ENCODE peak calls at places on chromosomes 5 and 9, in five cellular contexts. One of them, this sample, is unnamed.

GRCh38 chr9:130106860-130107848 is 53.4 kb downstream of the GPR107 start:
- DNase-seq in Caco-2: peak; percentile 75
- DNase-seq in dorsolateral prefrontal cortex: peak; percentile 89
- DNase-seq in CD4-positive, alpha-beta memory T cell: peak; percentile 77
- DNase-seq in heart left ventricle: peak; percentile 91
- DNase-seq in this sample: peak; percentile 89

GRCh38 chr9:114995681-114996221 is 65.4 kb upstream of the TNFSF8 start:
- DNase-seq in Caco-2: no peak
- DNase-seq in dorsolateral prefrontal cortex: no peak
- DNase-seq in CD4-positive, alpha-beta memory T cell: no peak
- DNase-seq in heart left ventricle: peak; percentile 50
- DNase-seq in this sample: no peak

GRCh38 chr5:8034852-8035251 is 165.9 kb downstream of the MTRR start:
- DNase-seq in Caco-2: no peak
- DNase-seq in dorsolateral prefrontal cortex: no peak
- DNase-seq in CD4-positive, alpha-beta memory T cell: no peak
- DNase-seq in heart left ventricle: no peak
- DNase-seq in this sample: no peak

GRCh38 chr5:149924481-149924880 is 20.1 kb downstream of the PDE6A start:
- DNase-seq in Caco-2: no peak
- DNase-seq in dorsolateral prefrontal cortex: no peak
- DNase-seq in CD4-positive, alpha-beta memory T cell: no peak
- DNase-seq in heart left ventricle: no peak
- DNase-seq in this sample: no peak

GRCh38 chr5:40550481-40550880 is 129.2 kb upstream of the PTGER4 start:
- DNase-seq in Caco-2: no peak
- DNase-seq in dorsolateral prefrontal cortex: no peak
- DNase-seq in CD4-positive, alpha-beta memory T cell: no peak
- DNase-seq in heart left ventricle: no peak
- DNase-seq in this sample: no peak

GRCh38 chr9:5784526-5785315 is 48.2 kb downstream of the ERMP1 start:
- DNase-seq in Caco-2: no peak
- DNase-seq in dorsolateral prefrontal cortex: no peak
- DNase-seq in CD4-positive, alpha-beta memory T cell: no peak
- DNase-seq in heart left ventricle: no peak
- DNase-seq in this sample: no peak

GRCh38 chr9:130642926-130643325 is 21.5 kb upstream of the PRDM12 start:
- DNase-seq in Caco-2: no peak
- DNase-seq in dorsolateral prefrontal cortex: no peak
- DNase-seq in CD4-positive, alpha-beta memory T cell: no peak
- DNase-seq in heart left ventricle: no peak
- DNase-seq in this sample: no peak

GRCh38 chr5:16690243-16690839 is 73.5 kb upstream of the RETREG1 start:
- DNase-seq in Caco-2: peak; percentile 76
- DNase-seq in dorsolateral prefrontal cortex: no peak
- DNase-seq in CD4-positive, alpha-beta memory T cell: no peak
- DNase-seq in heart left ventricle: no peak
- DNase-seq in this sample: peak; percentile 69

GRCh38 chr9:107969727-107970126 is 480.2 kb upstream of the KLF4 start:
- DNase-seq in Caco-2: no peak
- DNase-seq in dorsolateral prefrontal cortex: no peak
- DNase-seq in CD4-positive, alpha-beta memory T cell: no peak
- DNase-seq in heart left ventricle: no peak
- DNase-seq in this sample: no peak
- H3K27me3 ChIP-seq in Caco-2: no peaks in the 10 kb centered on the region
- H3K27me3 ChIP-seq in dorsolateral prefrontal cortex: no peaks in the 10 kb centered on the region
- H3K27me3 ChIP-seq in CD4-positive, alpha-beta memory T cell: no peaks in the 10 kb centered on the region
- H3K27me3 ChIP-seq in heart left ventricle: no peaks in the 10 kb centered on the region
- H3K27me3 ChIP-seq in this sample: no peaks in the 10 kb centered on the region

DNA sequence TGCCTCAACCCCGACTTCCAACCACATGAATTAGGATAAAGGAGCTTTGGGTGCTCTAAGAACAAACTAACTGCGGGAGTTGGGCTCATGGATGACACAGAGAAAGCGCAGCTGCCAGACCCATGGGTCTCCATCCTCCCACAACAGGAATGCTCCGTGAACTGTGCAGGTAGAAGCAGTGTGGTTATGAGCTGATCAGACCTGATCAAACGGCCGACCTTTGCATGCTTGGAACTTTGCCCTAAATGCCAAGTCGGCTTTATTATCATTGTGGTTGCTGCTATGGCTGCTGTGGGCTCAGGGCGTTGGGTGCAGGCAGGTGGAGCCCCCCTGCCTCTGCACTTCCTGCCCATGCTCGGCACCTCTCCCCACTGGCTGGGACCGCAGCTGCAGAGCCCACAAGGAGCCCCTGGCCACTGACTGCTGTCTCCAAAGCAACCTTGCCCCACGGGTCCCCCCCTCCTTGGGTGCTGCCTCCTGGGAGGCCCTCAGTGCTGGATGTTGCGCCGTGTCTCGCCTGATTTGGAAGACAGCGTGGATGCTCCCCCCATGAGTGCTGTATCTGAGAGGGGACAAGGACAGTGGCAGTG is 2.6 kb upstream of the SLC6A3 start:
- DNase-seq in Caco-2: no peak
- DNase-seq in dorsolateral prefrontal cortex: no peak
- DNase-seq in CD4-positive, alpha-beta memory T cell: no peak
- DNase-seq in heart left ventricle: no peak
- DNase-seq in this sample: no peak
- H3K27me3 ChIP-seq in Caco-2: no peaks in the 10 kb centered on the region
- H3K27me3 ChIP-seq in dorsolateral prefrontal cortex: peaks cover 41% of the 10 kb centered on the region
- H3K27me3 ChIP-seq in CD4-positive, alpha-beta memory T cell: peaks cover 5% of the 10 kb centered on the region
- H3K27me3 ChIP-seq in heart left ventricle: peaks cover 58% of the 10 kb centered on the region
- H3K27me3 ChIP-seq in this sample: peaks cover 40% of the 10 kb centered on the region

GRCh38 chr9:126633881-126634558 is 20.3 kb downstream of the LMX1B start:
- DNase-seq in Caco-2: no peak
- DNase-seq in dorsolateral prefrontal cortex: no peak
- DNase-seq in CD4-positive, alpha-beta memory T cell: no peak
- DNase-seq in heart left ventricle: no peak
- DNase-seq in this sample: no peak
- H3K27me3 ChIP-seq in Caco-2: no peaks in the 10 kb centered on the region
- H3K27me3 ChIP-seq in dorsolateral prefrontal cortex: peaks cover 54% of the 10 kb centered on the region
- H3K27me3 ChIP-seq in CD4-positive, alpha-beta memory T cell: peaks cover 13% of the 10 kb centered on the region
- H3K27me3 ChIP-seq in heart left ventricle: peaks cover 75% of the 10 kb centered on the region
- H3K27me3 ChIP-seq in this sample: peaks cover 25% of the 10 kb centered on the region

DNA sequence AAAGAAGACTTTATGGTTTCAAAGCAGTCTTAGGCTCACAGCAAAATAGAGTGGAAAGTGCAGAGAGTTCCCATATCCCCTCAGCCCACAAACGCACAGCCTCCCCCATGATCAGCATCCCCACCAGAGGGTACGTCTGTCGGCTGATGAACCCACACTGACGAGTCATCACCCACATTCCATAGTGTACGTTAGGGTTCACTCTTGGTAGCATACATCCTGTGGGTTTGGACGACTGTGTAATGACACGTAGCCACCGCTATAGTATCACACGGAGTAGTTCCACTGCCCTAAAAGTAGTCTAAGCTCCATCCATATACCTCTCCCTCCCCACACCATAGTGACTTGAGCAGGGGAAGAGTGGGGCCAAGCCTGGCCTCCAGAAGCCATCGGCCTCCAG is 135.7 kb upstream of the PHYKPL start:
- DNase-seq in Caco-2: no peak
- DNase-seq in dorsolateral prefrontal cortex: no peak
- DNase-seq in CD4-positive, alpha-beta memory T cell: no peak
- DNase-seq in heart left ventricle: no peak
- DNase-seq in this sample: no peak
- H3K27me3 ChIP-seq in Caco-2: no peaks in the 10 kb centered on the region
- H3K27me3 ChIP-seq in dorsolateral prefrontal cortex: no peaks in the 10 kb centered on the region
- H3K27me3 ChIP-seq in CD4-positive, alpha-beta memory T cell: no peaks in the 10 kb centered on the region
- H3K27me3 ChIP-seq in heart left ventricle: no peaks in the 10 kb centered on the region
- H3K27me3 ChIP-seq in this sample: no peaks in the 10 kb centered on the region

GRCh38 chr5:999724-1000123 is 8.9 kb upstream of the NKD2 start:
- DNase-seq in Caco-2: no peak
- DNase-seq in dorsolateral prefrontal cortex: no peak
- DNase-seq in CD4-positive, alpha-beta memory T cell: no peak
- DNase-seq in heart left ventricle: no peak
- DNase-seq in this sample: no peak

GRCh38 chr5:1001406-1002270 is 7.0 kb upstream of the NKD2 start:
- DNase-seq in Caco-2: no peak
- DNase-seq in dorsolateral prefrontal cortex: peak; percentile 20
- DNase-seq in CD4-positive, alpha-beta memory T cell: no peak
- DNase-seq in heart left ventricle: peak; percentile 22
- DNase-seq in this sample: no peak

GRCh38 chr5:998975-999501 is 9.6 kb upstream of the NKD2 start:
- DNase-seq in Caco-2: no peak
- DNase-seq in dorsolateral prefrontal cortex: peak; percentile 17
- DNase-seq in CD4-positive, alpha-beta memory T cell: no peak
- DNase-seq in heart left ventricle: no peak
- DNase-seq in this sample: peak; percentile 31

GRCh38 chr5:1002271-1002546 is 6.4 kb upstream of the NKD2 start:
- DNase-seq in Caco-2: no peak
- DNase-seq in dorsolateral prefrontal cortex: no peak
- DNase-seq in CD4-positive, alpha-beta memory T cell: no peak
- DNase-seq in heart left ventricle: no peak
- DNase-seq in this sample: no peak

DNA sequence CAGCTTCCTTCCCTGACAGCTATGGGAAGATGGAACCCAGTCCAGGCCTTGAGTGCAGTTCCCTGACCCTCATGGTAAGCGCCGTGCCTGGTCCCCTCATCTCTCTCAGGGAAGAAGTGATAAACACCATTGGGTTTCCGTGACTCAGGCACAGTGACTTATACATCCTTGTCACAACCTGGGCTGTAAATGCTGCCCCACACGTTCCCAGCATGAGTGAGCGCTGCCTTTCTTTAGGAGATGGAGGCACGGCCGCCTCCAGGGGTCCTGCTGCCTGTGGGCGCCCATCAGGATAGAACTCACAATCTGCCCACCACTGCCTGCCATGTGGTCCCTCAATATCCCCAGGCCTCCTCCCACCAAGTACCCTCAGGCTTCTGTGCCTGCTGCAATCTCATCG is 8.3 kb upstream of the NKD2 start:
- DNase-seq in Caco-2: no peak
- DNase-seq in dorsolateral prefrontal cortex: no peak
- DNase-seq in CD4-positive, alpha-beta memory T cell: no peak
- DNase-seq in heart left ventricle: peak; percentile 13
- DNase-seq in this sample: no peak
- H3K27me3 ChIP-seq in Caco-2: no peaks in the 10 kb centered on the region
- H3K27me3 ChIP-seq in dorsolateral prefrontal cortex: peaks cover 5% of the 10 kb centered on the region
- H3K27me3 ChIP-seq in CD4-positive, alpha-beta memory T cell: no peaks in the 10 kb centered on the region
- H3K27me3 ChIP-seq in heart left ventricle: no peaks in the 10 kb centered on the region
- H3K27me3 ChIP-seq in this sample: peaks cover 11% of the 10 kb centered on the region

DNA sequence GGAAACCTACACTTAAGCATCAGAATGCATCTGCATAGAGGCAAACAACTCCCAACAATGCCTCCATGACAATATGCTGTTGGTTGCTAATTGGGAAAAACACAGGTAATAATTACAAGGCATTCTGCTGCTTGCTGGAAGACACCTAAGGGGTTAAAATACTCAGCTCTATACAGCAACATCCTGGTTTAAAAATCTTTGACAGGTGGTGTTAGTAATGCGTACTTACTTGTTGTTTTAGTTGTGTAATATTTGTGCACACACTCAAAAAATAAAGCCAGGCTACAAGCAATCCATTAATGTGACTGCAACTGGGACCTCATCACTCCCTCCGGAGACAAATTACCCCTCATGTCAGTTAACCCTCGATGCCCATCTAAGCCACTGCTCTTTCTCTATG is 126.3 kb upstream of the ELL2 start:
- DNase-seq in Caco-2: no peak
- DNase-seq in dorsolateral prefrontal cortex: no peak
- DNase-seq in CD4-positive, alpha-beta memory T cell: no peak
- DNase-seq in heart left ventricle: no peak
- DNase-seq in this sample: no peak
- H3K27me3 ChIP-seq in Caco-2: no peaks in the 10 kb centered on the region
- H3K27me3 ChIP-seq in dorsolateral prefrontal cortex: no peaks in the 10 kb centered on the region
- H3K27me3 ChIP-seq in CD4-positive, alpha-beta memory T cell: no peaks in the 10 kb centered on the region
- H3K27me3 ChIP-seq in heart left ventricle: no peaks in the 10 kb centered on the region
- H3K27me3 ChIP-seq in this sample: no peaks in the 10 kb centered on the region

DNA sequence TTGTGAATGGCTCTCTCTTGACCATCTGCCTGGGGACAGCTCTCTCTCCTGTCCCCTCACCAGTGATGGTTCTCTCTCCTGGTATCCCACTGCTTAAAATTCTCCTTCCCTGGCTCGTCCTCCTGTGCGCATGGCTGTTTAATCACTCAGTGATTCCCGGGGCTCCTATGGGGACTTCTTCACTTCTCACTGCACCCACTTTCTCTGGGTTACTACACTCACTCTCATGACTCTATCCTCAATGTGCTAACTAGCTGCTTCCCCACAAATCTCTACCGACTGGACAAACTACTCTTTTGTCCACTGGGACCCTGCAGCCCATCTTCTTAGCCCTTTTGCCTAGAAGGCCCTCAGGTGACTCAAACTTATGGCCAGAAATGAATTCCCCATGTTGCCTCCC is 89.1 kb upstream of the TBC1D2 start:
- DNase-seq in Caco-2: no peak
- DNase-seq in dorsolateral prefrontal cortex: no peak
- DNase-seq in CD4-positive, alpha-beta memory T cell: no peak
- DNase-seq in heart left ventricle: no peak
- DNase-seq in this sample: no peak
- H3K27me3 ChIP-seq in Caco-2: no peaks in the 10 kb centered on the region
- H3K27me3 ChIP-seq in dorsolateral prefrontal cortex: no peaks in the 10 kb centered on the region
- H3K27me3 ChIP-seq in CD4-positive, alpha-beta memory T cell: no peaks in the 10 kb centered on the region
- H3K27me3 ChIP-seq in heart left ventricle: peaks cover 7% of the 10 kb centered on the region
- H3K27me3 ChIP-seq in this sample: no peaks in the 10 kb centered on the region

GRCh38 chr9:136021171-136021890 is 60.2 kb upstream of the UBAC1 start:
- DNase-seq in Caco-2: no peak
- DNase-seq in dorsolateral prefrontal cortex: no peak
- DNase-seq in CD4-positive, alpha-beta memory T cell: no peak
- DNase-seq in heart left ventricle: no peak
- DNase-seq in this sample: no peak
- H3K27me3 ChIP-seq in Caco-2: no peaks in the 10 kb centered on the region
- H3K27me3 ChIP-seq in dorsolateral prefrontal cortex: no peaks in the 10 kb centered on the region
- H3K27me3 ChIP-seq in CD4-positive, alpha-beta memory T cell: no peaks in the 10 kb centered on the region
- H3K27me3 ChIP-seq in heart left ventricle: no peaks in the 10 kb centered on the region
- H3K27me3 ChIP-seq in this sample: no peaks in the 10 kb centered on the region